ENCODE peak calls at places on chromosome 17, in six cellular contexts. Y is IMR-90, X is MM.1S, J is fibroblast of lung, T is colonic mucosa, M is astrocyte. W is an unnamed sample.

GRCh38 chr17:79790805-79791353 is 6.0 kb downstream of the CBX8 start:
- DNase-seq in M (no peak), T (no peak), J (no peak), Y (no peak), X (no peak), W (no peak)

GRCh38 chr17:77957215-77957868 is 1.2 kb upstream of the TNRC6C start:
- DNase-seq in Y (peak), T (no peak), M (peak), J (peak), X (peak), W (no peak)

GRCh38 chr17:5706835-5707234 is 122.5 kb upstream of the NLRP1 start:
- DNase-seq in X (peak), J (peak), Y (peak), T (peak), M (peak), W (no peak)

GRCh38 chr17:79276824-79277223 is 202.2 kb downstream of the ENGASE start:
- DNase-seq in J (no peak), Y (no peak), X (no peak), M (no peak), T (no peak), W (no peak)

GRCh38 chr17:2860045-2860444 is 63.8 kb downstream of the RAP1GAP2 start:
- DNase-seq in X (no peak), M (no peak), J (no peak), Y (no peak), T (no peak), W (no peak)

GRCh38 chr17:8020776-8021564 is 17.9 kb upstream of the ALOX15B start:
- DNase-seq in X (no peak), T (no peak), Y (no peak), M (no peak), J (no peak), W (no peak)

GRCh38 chr17:65371702-65372101 is 189.7 kb downstream of the AXIN2 start:
- DNase-seq in Y (no peak), X (no peak), J (no peak), T (peak), M (no peak), W (no peak)

GRCh38 chr17:44273607-44274006 is 5.7 kb upstream of the SLC4A1 start:
- DNase-seq in J (no peak), Y (no peak), T (no peak), M (no peak), X (no peak), W (no peak)

GRCh38 chr17:7626307-7626706 is 1.3 kb downstream of the SAT2 start:
- DNase-seq in M (no peak), Y (no peak), T (no peak), X (no peak), J (no peak), W (no peak)

GRCh38 chr17:47315451-47316266 is 8.1 kb upstream of the EFCAB13 start:
- DNase-seq in Y (peak), X (peak), J (peak), T (peak), M (peak), W (peak)

GRCh38 chr17:29625037-29625750 is 2.5 kb upstream of the CORO6 start:
- DNase-seq in X (no peak), Y (peak), M (peak), J (peak), T (no peak), W (no peak)

GRCh38 chr17:79485399-79485985 is 125.4 kb downstream of the RBFOX3 start:
- DNase-seq in M (no peak), T (no peak), Y (no peak), J (no peak), X (no peak), W (no peak)

GRCh38 chr17:79789943-79790804 is 6.7 kb downstream of the CBX8 start:
- DNase-seq in T (no peak), M (no peak), Y (no peak), J (no peak), X (no peak), W (no peak)

GRCh38 chr17:64679710-64680216 is 17.7 kb upstream of the SMURF2 start:
- DNase-seq in Y (peak), M (peak), X (no peak), T (no peak), J (peak), W (no peak)

GRCh38 chr17:51372345-51373004 is 112.1 kb downstream of the UTP18 start:
- DNase-seq in J (peak), M (peak), X (peak), T (peak), Y (peak), W (peak)

GRCh38 chr17:77489898-77490265 is 349.1 kb downstream of the SEC14L1 start:
- DNase-seq in T (peak), X (no peak), M (no peak), Y (no peak), J (peak), W (no peak)

GRCh38 chr17:78764871-78765270 is 17.2 kb downstream of the CYTH1 start:
- DNase-seq in T (no peak), X (no peak), M (no peak), J (no peak), Y (no peak), W (no peak)

GRCh38 chr17:34692932-34693331 is 113.5 kb downstream of the TMEM132E start:
- DNase-seq in Y (no peak), T (no peak), M (no peak), J (no peak), X (no peak), W (no peak)

GRCh38 chr17:48500435-48501426 is 30.1 kb downstream of the HOXB1 start:
- DNase-seq in M (peak), T (no peak), Y (peak), X (no peak), J (peak), W (no peak)

GRCh38 chr17:17175917-17176316 is 30.2 kb downstream of the PLD6 start:
- DNase-seq in J (no peak), X (no peak), T (no peak), M (no peak), Y (no peak), W (no peak)

GRCh38 chr17:59848385-59848668 is 44.4 kb downstream of the TUBD1 start:
- DNase-seq in Y (no peak), X (no peak), J (no peak), M (no peak), T (peak), W (no peak)

GRCh38 chr17:1965556-1966273 is 59.4 kb downstream of the RTN4RL1 start:
- DNase-seq in J (no peak), X (no peak), Y (no peak), M (peak), T (no peak), W (no peak)

GRCh38 chr17:77214743-77215142 is 74.0 kb downstream of the SEC14L1 start:
- DNase-seq in M (no peak), T (peak), J (peak), Y (peak), X (no peak), W (no peak)

GRCh38 chr17:37614391-37614790 is 5.2 kb upstream of the SYNRG start:
- DNase-seq in M (peak), J (peak), T (no peak), X (no peak), Y (peak), W (no peak)

GRCh38 chr17:79444226-79444625 is 166.6 kb downstream of the RBFOX3 start:
- DNase-seq in Y (no peak), J (no peak), X (no peak), M (no peak), T (no peak), W (no peak)

GRCh38 chr17:35132099-35132498 is 10.0 kb downstream of the NLE1 start:
- DNase-seq in T (no peak), J (no peak), X (no peak), M (no peak), Y (no peak), W (no peak)

GRCh38 chr17:6240001-6240400 is 169.8 kb downstream of the WSCD1 start:
- DNase-seq in Y (no peak), T (no peak), J (no peak), X (no peak), M (no peak), W (no peak)

GRCh38 chr17:68766640-68767039 is 165.5 kb upstream of the FAM20A start:
- DNase-seq in M (no peak), Y (no peak), X (no peak), T (no peak), J (no peak), W (no peak)

GRCh38 chr17:70070297-70071027 is 4.6 kb upstream of the KCNJ16 start:
- DNase-seq in X (no peak), M (peak), J (peak), Y (peak), T (no peak), W (no peak)

GRCh38 chr17:15031971-15032370 is 233.2 kb downstream of the PMP22 start:
- DNase-seq in Y (no peak), J (no peak), X (no peak), M (no peak), T (no peak), W (no peak)

GRCh38 chr17:80142929-80143328 is 4.0 kb downstream of the EIF4A3 start:
- DNase-seq in M (no peak), Y (no peak), X (no peak), J (no peak), T (no peak), W (no peak)

GRCh38 chr17:46916211-46916610 is 6.7 kb upstream of the GOSR2 start:
- DNase-seq in X (no peak), T (no peak), J (no peak), Y (peak), M (peak), W (peak)

GRCh38 chr17:40935624-40936023 is 1.8 kb downstream of the KRT23 start:
- DNase-seq in Y (peak), X (no peak), J (no peak), T (no peak), M (peak), W (no peak)

GRCh38 chr17:5584971-5585794 is 874 bp upstream of the NLRP1 start:
- DNase-seq in Y (peak), X (no peak), M (peak), T (no peak), J (peak), W (peak)

GRCh38 chr17:43637563-43638323 is 24.0 kb downstream of the MEOX1 start:
- DNase-seq in X (no peak), J (no peak), T (no peak), Y (peak), M (no peak), W (no peak)

GRCh38 chr17:75756451-75757085 is 8.4 kb downstream of the GALK1 start:
- DNase-seq in T (no peak), M (no peak), J (no peak), Y (no peak), X (no peak), W (no peak)
- TF ChIP-seq CTCF in T (no peak), M (no peak), J (no peak), Y (no peak), X (no peak), W (no peak)

GRCh38 chr17:74444406-74444805 is 12.5 kb downstream of the GPRC5C start:
- DNase-seq in X (no peak), M (no peak), Y (no peak), J (peak), T (no peak), W (no peak)
- H3K9ac ChIP-seq in X (no peak), M (no peak), Y (no peak), J (no peak), T (no peak), W (no peak)

GRCh38 chr17:45719335-45720071 is 64.6 kb upstream of the CRHR1 start:
- DNase-seq in J (peak), M (peak), X (no peak), T (no peak), Y (peak), W (no peak)
- TF ChIP-seq CTCF in J (peak), M (peak), X (peak), T (no peak), Y (peak), W (peak)

GRCh38 chr17:58617563-58617962 is 74.3 kb downstream of the TEX14 start:
- DNase-seq in Y (no peak), T (no peak), J (no peak), M (no peak), X (no peak), W (no peak)
- H3K9ac ChIP-seq in Y (no peak), T (no peak), J (no peak), M (no peak), X (no peak), W (no peak)

GRCh38 chr17:32445075-32445427 is 741 bp downstream of the PSMD11 start:
- DNase-seq in J (peak), T (peak), X (no peak), M (peak), Y (peak), W (peak)
- TF ChIP-seq CTCF in J (no peak), T (no peak), X (no peak), M (no peak), Y (no peak), W (no peak)

DNA sequence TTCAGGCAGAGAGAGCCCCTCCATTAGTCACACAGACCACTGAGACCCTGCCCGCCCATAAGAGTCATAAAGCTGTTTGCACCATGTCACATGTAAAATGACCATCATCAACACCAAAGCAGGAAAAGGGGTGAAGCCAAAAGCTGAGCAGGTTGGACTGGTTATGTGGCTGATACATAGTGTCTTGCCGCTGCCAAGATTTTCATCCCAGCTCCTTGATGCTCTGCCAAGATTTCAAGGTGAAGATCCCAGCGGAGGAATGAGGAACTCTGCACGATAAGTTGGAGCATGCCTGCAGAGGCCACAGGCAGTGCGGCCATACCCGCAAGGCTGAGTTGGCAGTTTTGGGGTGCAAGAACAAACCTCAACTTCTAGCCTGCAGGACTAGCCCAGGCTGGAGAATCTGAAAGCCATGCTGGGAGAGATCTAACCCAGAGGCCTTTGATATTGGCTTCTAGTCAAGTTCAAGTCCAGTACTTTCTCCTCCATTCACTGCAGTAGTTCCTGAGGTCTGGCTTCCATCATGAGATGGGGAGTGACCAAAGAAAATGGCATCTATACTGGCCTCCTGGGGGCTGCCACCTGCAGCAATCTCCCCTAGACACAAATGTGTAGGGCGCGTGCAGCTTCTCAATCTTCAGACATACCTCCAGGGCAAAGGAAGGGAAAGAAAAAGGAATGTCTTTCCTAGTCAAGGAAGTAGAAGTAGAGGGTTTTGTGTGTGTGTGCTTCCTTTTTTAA is 79.7 kb upstream of the NOL11 start:
- DNase-seq in T (peak), J (no peak), X (no peak), Y (no peak), M (peak), W (peak)
- H3K9ac ChIP-seq in T (no peak), J (no peak), X (no peak), Y (no peak), M (no peak), W (no peak)

GRCh38 chr17:21288581-21289017 is 4.1 kb downstream of the MAP2K3 start:
- DNase-seq in Y (no peak), T (no peak), J (no peak), M (no peak), X (no peak), W (no peak)
- TF ChIP-seq CTCF in Y (no peak), T (no peak), J (no peak), M (no peak), X (peak), W (peak)

DNA sequence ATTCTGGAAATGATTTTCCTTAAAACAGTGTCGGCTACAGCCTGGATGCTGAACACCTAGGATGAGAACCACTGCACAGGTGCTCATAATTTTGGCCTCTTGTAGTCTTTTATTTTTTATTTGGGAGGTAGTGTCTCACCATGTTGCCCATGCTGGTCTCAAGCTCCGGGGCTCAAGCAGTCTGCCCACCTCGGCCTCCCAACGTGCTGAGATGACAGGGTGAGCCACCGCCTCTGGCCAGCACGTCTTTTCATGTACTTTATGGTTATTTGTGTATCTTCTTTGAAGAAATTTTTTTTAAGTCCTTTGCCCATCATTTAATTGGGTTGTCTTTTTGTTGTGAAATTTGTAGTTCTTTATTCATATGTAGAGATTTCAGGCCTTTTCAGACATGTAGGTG is 58.0 kb downstream of the WDR45B start:
- DNase-seq in T (no peak), X (no peak), Y (no peak), J (no peak), M (no peak), W (no peak)
- H3K9ac ChIP-seq in T (no peak), X (no peak), Y (no peak), J (no peak), M (no peak), W (no peak)

GRCh38 chr17:63445571-63446217 is 412 bp downstream of the CYB561 start:
- DNase-seq in M (peak), Y (no peak), X (peak), J (no peak), T (peak), W (no peak)
- TF ChIP-seq CTCF in M (peak), Y (peak), X (peak), J (peak), T (peak), W (peak)

GRCh38 chr17:81473019-81473418 is 39.6 kb downstream of the ACTG1 start:
- DNase-seq in J (no peak), T (no peak), X (no peak), M (no peak), Y (no peak), W (no peak)

GRCh38 chr17:81470270-81470943 is 42.2 kb downstream of the ACTG1 start:
- DNase-seq in T (no peak), J (no peak), M (no peak), X (no peak), Y (no peak), W (no peak)

GRCh38 chr17:81471804-81472456 is 40.7 kb downstream of the ACTG1 start:
- DNase-seq in X (peak), J (peak), T (peak), Y (no peak), M (no peak), W (no peak)

GRCh38 chr17:81469266-81469665 is 43.3 kb downstream of the ACTG1 start:
- DNase-seq in Y (no peak), X (no peak), T (no peak), J (no peak), M (no peak), W (no peak)

GRCh38 chr17:81470944-81471803 is 41.4 kb downstream of the ACTG1 start:
- DNase-seq in J (no peak), Y (peak), M (no peak), X (no peak), T (no peak), W (no peak)
- H3K9ac ChIP-seq in J (no peak), Y (no peak), M (no peak), X (no peak), T (no peak), W (no peak)